ENCODE peak calls at places on chromosome 11, in five cellular contexts. R is right lobe of liver, Q is breast epithelium, G is epithelial cell of proximal tubule, W is vagina. I is an unnamed sample.

GRCh38 chr11:33630936-33631748 is 69.5 kb downstream of the C11orf91 start:
- DNase-seq in R (no peak), G (no peak), Q (no peak), W (peak; percentile 55), I (no peak)

GRCh38 chr11:44094260-44094868 is 1.1 kb upstream of the EXT2 start:
- DNase-seq in W (no peak), R (peak; percentile 65), Q (peak; percentile 76), G (no peak), I (peak; percentile 72)

GRCh38 chr11:3014314-3014938 is 22.3 kb upstream of the NAP1L4 start:
- DNase-seq in G (no peak), Q (no peak), W (no peak), R (peak; percentile 13), I (no peak)

GRCh38 chr11:128884703-128885338 is 6.3 kb upstream of the KCNJ5 start:
- DNase-seq in W (no peak), R (no peak), Q (peak; percentile 72), G (no peak), I (peak; percentile 61)

GRCh38 chr11:47234669-47235075 is 13.9 kb downstream of the ACP2 start:
- DNase-seq in Q (peak; percentile 66), G (no peak), W (no peak), R (peak; percentile 75), I (no peak)

GRCh38 chr11:559712-560304 is 730 bp downstream of the LMNTD2 start:
- DNase-seq in Q (no peak), G (no peak), W (no peak), R (peak; percentile 85), I (peak; percentile 16)

GRCh38 chr11:123194308-123195181 is 503 bp downstream of the CLMP start:
- DNase-seq in R (no peak), W (no peak), G (no peak), Q (no peak), I (peak; percentile 73)

GRCh38 chr11:1847006-1847735 is 5.7 kb upstream of the LSP1 start:
- DNase-seq in R (no peak), W (no peak), Q (no peak), G (no peak), I (peak; percentile 46)

GRCh38 chr11:114553642-114554041 is 6.0 kb downstream of the NXPE1 start:
- DNase-seq in R (no peak), G (no peak), Q (no peak), W (no peak), I (no peak)

GRCh38 chr11:1064167-1064566 is 10.5 kb upstream of the MUC2 start:
- DNase-seq in Q (no peak), R (no peak), G (no peak), W (no peak), I (no peak)

GRCh38 chr11:9280655-9281301 is 15.6 kb upstream of the DENND5A start:
- DNase-seq in R (no peak), Q (no peak), W (peak; percentile 6), G (no peak), I (no peak)

GRCh38 chr11:84800755-84801346 is 826.3 kb downstream of the DLG2 start:
- DNase-seq in R (no peak), W (no peak), G (no peak), Q (no peak), I (no peak)

GRCh38 chr11:69896250-69896649 is 77.0 kb upstream of the FGF3 start:
- DNase-seq in Q (no peak), G (no peak), W (no peak), R (no peak), I (no peak)

GRCh38 chr11:69899957-69900821 is 81.0 kb upstream of the FGF3 start:
- DNase-seq in G (no peak), R (peak; percentile 88), Q (no peak), W (no peak), I (peak; percentile 40)

GRCh38 chr11:77672276-77672675 is 34.7 kb upstream of the CLNS1A start:
- DNase-seq in Q (no peak), G (peak; percentile 33), R (no peak), W (no peak), I (no peak)

GRCh38 chr11:19642185-19642591 is 70.4 kb upstream of the NAV2 start:
- DNase-seq in G (no peak), W (peak; percentile 67), Q (no peak), R (no peak), I (no peak)

GRCh38 chr11:114179234-114179941 is 116.8 kb upstream of the NNMT start:
- DNase-seq in Q (peak; percentile 71), R (peak; percentile 60), G (no peak), W (no peak), I (peak; percentile 94)

GRCh38 chr11:61890536-61891330 is 612 bp downstream of the FADS3 start:
- DNase-seq in R (peak; percentile 56), G (no peak), W (no peak), Q (no peak), I (peak; percentile 82)

GRCh38 chr11:69524291-69524882 is 42.9 kb downstream of the LINC01488 start:
- DNase-seq in G (no peak), W (no peak), R (peak; percentile 5), Q (peak; percentile 57), I (peak; percentile 47)

GRCh38 chr11:95948637-95949036 is 24.7 kb upstream of the MTMR2 start:
- DNase-seq in Q (no peak), R (no peak), G (no peak), W (no peak), I (no peak)

GRCh38 chr11:76838422-76839068 is 22.2 kb upstream of the ACER3 start:
- DNase-seq in Q (no peak), R (no peak), G (no peak), W (no peak), I (peak; percentile 65)

GRCh38 chr11:24872912-24873311 is 376.1 kb downstream of the LUZP2 start:
- DNase-seq in G (no peak), R (no peak), Q (no peak), W (no peak), I (no peak)

GRCh38 chr11:3971756-3972404 is 116.4 kb downstream of the STIM1 start:
- DNase-seq in G (no peak), R (no peak), Q (no peak), W (no peak), I (no peak)

GRCh38 chr11:134999490-135000066 is 587.5 kb upstream of the B3GAT1 start:
- DNase-seq in R (no peak), W (peak; percentile 72), Q (no peak), G (no peak), I (no peak)

GRCh38 chr11:111775024-111775710 is 9.0 kb upstream of the PPP2R1B start:
- DNase-seq in G (no peak), Q (no peak), R (peak; percentile 60), W (no peak), I (peak; percentile 70)

GRCh38 chr11:65219930-65220213 is 38.1 kb downstream of the CAPN1 start:
- DNase-seq in W (no peak), R (no peak), Q (no peak), G (no peak), I (no peak)

GRCh38 chr11:4187055-4187988 is 92.7 kb downstream of the RRM1 start:
- DNase-seq in R (peak; percentile 95), G (no peak), W (peak; percentile 93), Q (peak; percentile 82), I (peak; percentile 98)

GRCh38 chr11:15101072-15101701 is 13.5 kb upstream of the INSC start:
- DNase-seq in G (no peak), R (peak; percentile 65), W (no peak), Q (no peak), I (peak; percentile 70)

GRCh38 chr11:61917043-61917356 is 366 bp downstream of the RAB3IL1 start:
- DNase-seq in R (no peak), G (no peak), W (no peak), Q (no peak), I (no peak)

DNA sequence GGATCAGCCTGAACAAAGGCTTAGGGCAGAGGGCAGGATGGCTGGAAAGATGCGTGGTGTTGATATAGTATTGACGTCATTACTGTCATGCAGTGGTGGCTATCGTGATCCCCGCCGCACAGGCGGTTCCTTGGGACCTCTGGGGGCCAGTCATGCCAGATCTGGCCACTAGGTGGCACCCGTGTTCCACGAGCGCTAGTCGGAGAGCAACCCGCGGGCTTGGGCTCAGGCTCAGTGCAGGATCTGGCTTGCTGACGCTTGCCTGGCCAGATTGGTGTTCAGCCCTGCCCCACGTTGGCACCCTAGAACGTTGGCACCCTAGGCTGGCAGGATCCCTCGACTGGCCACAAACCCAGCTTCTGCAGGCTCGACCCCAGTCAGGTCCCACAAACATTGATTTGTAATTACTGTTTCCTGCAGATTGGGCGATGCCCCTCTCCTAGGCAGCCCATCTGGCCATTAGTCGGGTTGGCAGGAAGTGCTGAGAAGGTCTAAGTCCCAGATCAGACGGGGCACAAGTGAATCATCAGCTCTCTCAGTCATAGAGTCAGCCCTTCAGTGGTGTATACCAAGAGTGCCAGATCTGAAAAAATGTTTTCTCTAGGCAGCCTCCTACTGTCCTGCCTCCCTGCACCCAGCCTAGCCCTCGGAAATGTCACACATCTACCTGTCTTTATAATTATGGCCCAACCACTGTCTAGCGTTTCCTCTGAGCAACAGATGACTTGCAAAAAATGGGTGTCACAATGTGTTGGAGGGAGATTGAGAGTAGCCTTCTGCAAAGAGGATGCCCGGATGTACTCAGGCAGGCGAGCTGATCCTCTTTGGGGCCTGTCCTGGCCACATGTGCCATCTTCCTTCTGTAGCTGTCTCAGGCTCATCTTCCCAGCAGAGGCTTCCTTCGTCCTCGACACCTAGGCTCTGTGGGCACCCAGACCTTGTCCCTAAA is 315.3 kb downstream of the TMEM135 start:
- DNase-seq in W (no peak), R (peak; percentile 89), Q (peak; percentile 84), G (peak; percentile 15), I (peak; percentile 94)
- H3K4me3 ChIP-seq in W (no peak overlapping the region), R (no peak overlapping the region), Q (no peak overlapping the region), G (peak overlapping the region; percentile 21), I (no peak overlapping the region)

GRCh38 chr11:120703358-120704152 is 192.0 kb downstream of the GRIK4 start:
- DNase-seq in G (no peak), Q (no peak), W (no peak), R (no peak), I (no peak)
- H3K4me3 ChIP-seq in G (no peak overlapping the region), Q (no peak overlapping the region), W (no peak overlapping the region), R (no peak overlapping the region), I (no peak overlapping the region)

GRCh38 chr11:83034673-83035014 is 37.1 kb downstream of the RAB30 start:
- DNase-seq in Q (no peak), W (no peak), R (no peak), G (no peak), I (no peak)
- H3K4me3 ChIP-seq in Q (peak overlapping the region; percentile 53), W (peak overlapping the region; percentile 19), R (no peak overlapping the region), G (no peak overlapping the region), I (no peak overlapping the region)

GRCh38 chr11:118334746-118335145 is 7.8 kb downstream of the CD3D start:
- DNase-seq in Q (no peak), R (no peak), G (no peak), W (no peak), I (no peak)
- H3K4me3 ChIP-seq in Q (no peak overlapping the region), R (no peak overlapping the region), G (no peak overlapping the region), W (no peak overlapping the region), I (no peak overlapping the region)

DNA sequence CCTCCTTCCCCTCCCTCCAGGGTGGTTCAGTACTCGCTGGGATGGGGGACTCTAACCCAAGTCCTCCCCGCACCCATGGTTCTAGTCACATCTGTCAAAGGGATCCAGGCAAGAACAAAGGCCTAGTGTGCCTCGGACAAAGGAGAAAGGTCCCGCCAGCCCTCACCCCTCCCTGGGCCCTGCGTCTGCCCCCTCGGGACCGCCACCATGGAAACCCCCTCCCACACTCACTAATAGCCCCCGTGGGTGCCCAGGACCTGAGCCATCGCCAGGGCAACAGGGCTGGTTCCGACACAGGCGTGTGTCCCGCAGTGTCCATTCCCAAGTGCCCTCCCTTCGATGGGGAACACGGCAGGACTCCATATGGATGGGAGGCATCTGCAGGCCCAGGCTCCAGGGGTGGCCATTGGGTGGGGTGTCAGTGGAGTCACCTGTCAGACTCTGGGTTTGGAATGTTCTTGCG is 5.1 kb upstream of the CARNS1 start:
- DNase-seq in G (no peak), Q (no peak), W (no peak), R (peak; percentile 19), I (no peak)
- H3K4me3 ChIP-seq in G (no peak overlapping the region), Q (no peak overlapping the region), W (no peak overlapping the region), R (no peak overlapping the region), I (no peak overlapping the region)

GRCh38 chr11:127270848-127271247 is 270.3 kb upstream of the KIRREL3 start:
- DNase-seq in Q (no peak), R (no peak), W (no peak), G (no peak), I (no peak)
- H3K4me3 ChIP-seq in Q (no peak overlapping the region), R (no peak overlapping the region), W (no peak overlapping the region), G (no peak overlapping the region), I (no peak overlapping the region)